ENCODE peak calls at places on chromosomes 13 and 19, in five cellular contexts. One of them, this sample, is unnamed.

GRCh38 chr19:29495971-29496441 is 29.8 kb upstream of the VSTM2B start:
- DNase-seq in activated naive CD4-positive, alpha-beta T cell treated with anti-CD3 and anti-CD28 coated beads for 36 hours: no peak
- DNase-seq in brain microvascular endothelial cell: no peak
- DNase-seq in RPMI7951: no peak
- DNase-seq in EH: no peak
- DNase-seq in this sample: no peak

GRCh38 chr19:45653634-45654033 is 14.4 kb upstream of the GIPR start:
- DNase-seq in RPMI7951: no peak
- DNase-seq in activated naive CD4-positive, alpha-beta T cell treated with anti-CD3 and anti-CD28 coated beads for 36 hours: no peak
- DNase-seq in EH: no peak
- DNase-seq in brain microvascular endothelial cell: no peak
- DNase-seq in this sample: no peak

GRCh38 chr13:113802090-113802531 is 43.1 kb downstream of the TMEM255B start:
- DNase-seq in RPMI7951: peak; percentile 87
- DNase-seq in EH: peak; percentile 75
- DNase-seq in activated naive CD4-positive, alpha-beta T cell treated with anti-CD3 and anti-CD28 coated beads for 36 hours: no peak
- DNase-seq in brain microvascular endothelial cell: peak; percentile 54
- DNase-seq in this sample: peak; percentile 37

GRCh38 chr13:36766295-36766694 is 52.7 kb upstream of the RFXAP start:
- DNase-seq in activated naive CD4-positive, alpha-beta T cell treated with anti-CD3 and anti-CD28 coated beads for 36 hours: no peak
- DNase-seq in EH: peak; percentile 73
- DNase-seq in brain microvascular endothelial cell: peak; percentile 66
- DNase-seq in RPMI7951: peak; percentile 48
- DNase-seq in this sample: peak; percentile 19

GRCh38 chr19:47240996-47241918 is 10.3 kb upstream of the BBC3 start:
- DNase-seq in EH: peak; percentile 78
- DNase-seq in activated naive CD4-positive, alpha-beta T cell treated with anti-CD3 and anti-CD28 coated beads for 36 hours: peak; percentile 95
- DNase-seq in RPMI7951: peak; percentile 63
- DNase-seq in brain microvascular endothelial cell: peak; percentile 68
- DNase-seq in this sample: peak; percentile 83

GRCh38 chr19:485583-486236 is 10.6 kb upstream of the MADCAM1 start:
- DNase-seq in brain microvascular endothelial cell: no peak
- DNase-seq in RPMI7951: peak; percentile 45
- DNase-seq in EH: peak; percentile 36
- DNase-seq in activated naive CD4-positive, alpha-beta T cell treated with anti-CD3 and anti-CD28 coated beads for 36 hours: no peak
- DNase-seq in this sample: no peak

GRCh38 chr13:42999491-42999890 is 7.5 kb upstream of the EPSTI1 start:
- DNase-seq in activated naive CD4-positive, alpha-beta T cell treated with anti-CD3 and anti-CD28 coated beads for 36 hours: no peak
- DNase-seq in EH: no peak
- DNase-seq in RPMI7951: no peak
- DNase-seq in brain microvascular endothelial cell: no peak
- DNase-seq in this sample: no peak

GRCh38 chr13:109628251-109628699 is 158.1 kb downstream of the IRS2 start:
- DNase-seq in EH: peak; percentile 85
- DNase-seq in activated naive CD4-positive, alpha-beta T cell treated with anti-CD3 and anti-CD28 coated beads for 36 hours: no peak
- DNase-seq in RPMI7951: no peak
- DNase-seq in brain microvascular endothelial cell: peak; percentile 79
- DNase-seq in this sample: peak; percentile 35

GRCh38 chr13:27289016-27289665 is 18.5 kb downstream of the RASL11A start:
- DNase-seq in EH: no peak
- DNase-seq in RPMI7951: no peak
- DNase-seq in activated naive CD4-positive, alpha-beta T cell treated with anti-CD3 and anti-CD28 coated beads for 36 hours: no peak
- DNase-seq in brain microvascular endothelial cell: no peak
- DNase-seq in this sample: no peak

GRCh38 chr19:42216653-42217521 is 590 bp downstream of the DEDD2 start:
- DNase-seq in EH: peak; percentile 41
- DNase-seq in brain microvascular endothelial cell: peak; percentile 19
- DNase-seq in activated naive CD4-positive, alpha-beta T cell treated with anti-CD3 and anti-CD28 coated beads for 36 hours: peak; percentile 44
- DNase-seq in RPMI7951: peak; percentile 46
- DNase-seq in this sample: peak; percentile 49

GRCh38 chr19:11380653-11381534 is 3.2 kb downstream of the EPOR start:
- DNase-seq in activated naive CD4-positive, alpha-beta T cell treated with anti-CD3 and anti-CD28 coated beads for 36 hours: peak; percentile 98
- DNase-seq in RPMI7951: peak; percentile 97
- DNase-seq in EH: peak; percentile 98
- DNase-seq in brain microvascular endothelial cell: peak; percentile 97
- DNase-seq in this sample: peak; percentile 98

GRCh38 chr13:30256713-30257432 is 50.5 kb downstream of the KATNAL1 start:
- DNase-seq in RPMI7951: no peak
- DNase-seq in activated naive CD4-positive, alpha-beta T cell treated with anti-CD3 and anti-CD28 coated beads for 36 hours: no peak
- DNase-seq in brain microvascular endothelial cell: no peak
- DNase-seq in EH: peak; percentile 23
- DNase-seq in this sample: no peak

GRCh38 chr19:55688422-55689218 is 13.6 kb downstream of the EPN1 start:
- DNase-seq in RPMI7951: no peak
- DNase-seq in brain microvascular endothelial cell: no peak
- DNase-seq in EH: no peak
- DNase-seq in activated naive CD4-positive, alpha-beta T cell treated with anti-CD3 and anti-CD28 coated beads for 36 hours: no peak
- DNase-seq in this sample: no peak

GRCh38 chr19:34480971-34481821 is at the start of gene WTIP:
- DNase-seq in brain microvascular endothelial cell: peak; percentile 64
- DNase-seq in RPMI7951: peak; percentile 81
- DNase-seq in activated naive CD4-positive, alpha-beta T cell treated with anti-CD3 and anti-CD28 coated beads for 36 hours: no peak
- DNase-seq in EH: peak; percentile 84
- DNase-seq in this sample: no peak

GRCh38 chr13:113903361-113903760 is 39.5 kb upstream of the GAS6 start:
- DNase-seq in brain microvascular endothelial cell: peak; percentile 24
- DNase-seq in EH: peak; percentile 96
- DNase-seq in RPMI7951: peak; percentile 76
- DNase-seq in activated naive CD4-positive, alpha-beta T cell treated with anti-CD3 and anti-CD28 coated beads for 36 hours: no peak
- DNase-seq in this sample: no peak

GRCh38 chr13:98576963-98577822 is at the start of gene STK24:
- DNase-seq in RPMI7951: peak; percentile 81
- DNase-seq in EH: peak; percentile 84
- DNase-seq in activated naive CD4-positive, alpha-beta T cell treated with anti-CD3 and anti-CD28 coated beads for 36 hours: peak; percentile 46
- DNase-seq in brain microvascular endothelial cell: peak; percentile 57
- DNase-seq in this sample: peak; percentile 70

GRCh38 chr19:46608581-46609345 is 7.6 kb downstream of the CALM3 start:
- DNase-seq in activated naive CD4-positive, alpha-beta T cell treated with anti-CD3 and anti-CD28 coated beads for 36 hours: no peak
- DNase-seq in RPMI7951: no peak
- DNase-seq in brain microvascular endothelial cell: no peak
- DNase-seq in EH: no peak
- DNase-seq in this sample: no peak

GRCh38 chr19:17450264-17451075 is 2.0 kb upstream of the TMEM221 start:
- DNase-seq in EH: no peak
- DNase-seq in activated naive CD4-positive, alpha-beta T cell treated with anti-CD3 and anti-CD28 coated beads for 36 hours: peak; percentile 72
- DNase-seq in brain microvascular endothelial cell: no peak
- DNase-seq in RPMI7951: peak; percentile 31
- DNase-seq in this sample: peak; percentile 60

GRCh38 chr19:33193864-33194362 is at the start of gene LRP3:
- DNase-seq in brain microvascular endothelial cell: no peak
- DNase-seq in EH: peak; percentile 44
- DNase-seq in RPMI7951: no peak
- DNase-seq in activated naive CD4-positive, alpha-beta T cell treated with anti-CD3 and anti-CD28 coated beads for 36 hours: no peak
- DNase-seq in this sample: peak; percentile 40

GRCh38 chr13:100396771-100397170 is 191.8 kb downstream of the GGACT start:
- DNase-seq in RPMI7951: no peak
- DNase-seq in EH: no peak
- DNase-seq in activated naive CD4-positive, alpha-beta T cell treated with anti-CD3 and anti-CD28 coated beads for 36 hours: no peak
- DNase-seq in brain microvascular endothelial cell: no peak
- DNase-seq in this sample: no peak

GRCh38 chr19:38430931-38431330 is 2.6 kb upstream of the RYR1 start:
- DNase-seq in EH: no peak
- DNase-seq in RPMI7951: no peak
- DNase-seq in brain microvascular endothelial cell: no peak
- DNase-seq in activated naive CD4-positive, alpha-beta T cell treated with anti-CD3 and anti-CD28 coated beads for 36 hours: no peak
- DNase-seq in this sample: no peak

GRCh38 chr19:21022996-21023395 is 2.5 kb downstream of the ZNF430 start:
- DNase-seq in RPMI7951: peak; percentile 66
- DNase-seq in EH: peak; percentile 37
- DNase-seq in activated naive CD4-positive, alpha-beta T cell treated with anti-CD3 and anti-CD28 coated beads for 36 hours: peak; percentile 58
- DNase-seq in brain microvascular endothelial cell: peak; percentile 56
- DNase-seq in this sample: peak; percentile 87

GRCh38 chr19:54518844-54519243 is 16.2 kb downstream of the LAIR2 start:
- DNase-seq in activated naive CD4-positive, alpha-beta T cell treated with anti-CD3 and anti-CD28 coated beads for 36 hours: peak; percentile 75
- DNase-seq in brain microvascular endothelial cell: no peak
- DNase-seq in EH: no peak
- DNase-seq in RPMI7951: peak; percentile 63
- DNase-seq in this sample: peak; percentile 82

GRCh38 chr19:17687141-17687856 is 855 bp downstream of the UNC13A start:
- DNase-seq in EH: no peak
- DNase-seq in RPMI7951: no peak
- DNase-seq in activated naive CD4-positive, alpha-beta T cell treated with anti-CD3 and anti-CD28 coated beads for 36 hours: no peak
- DNase-seq in brain microvascular endothelial cell: no peak
- DNase-seq in this sample: no peak

GRCh38 chr13:106117035-106117434 is 418.4 kb downstream of the EFNB2 start:
- DNase-seq in EH: peak; percentile 63
- DNase-seq in RPMI7951: peak; percentile 78
- DNase-seq in brain microvascular endothelial cell: no peak
- DNase-seq in activated naive CD4-positive, alpha-beta T cell treated with anti-CD3 and anti-CD28 coated beads for 36 hours: no peak
- DNase-seq in this sample: no peak

GRCh38 chr13:23980160-23980551 is 82.9 kb upstream of the C1QTNF9B start:
- DNase-seq in activated naive CD4-positive, alpha-beta T cell treated with anti-CD3 and anti-CD28 coated beads for 36 hours: peak; percentile 84
- DNase-seq in EH: peak; percentile 84
- DNase-seq in brain microvascular endothelial cell: peak; percentile 93
- DNase-seq in RPMI7951: peak; percentile 79
- DNase-seq in this sample: peak; percentile 65

GRCh38 chr19:435056-435706 is 25.7 kb downstream of the SHC2 start:
- DNase-seq in brain microvascular endothelial cell: no peak
- DNase-seq in RPMI7951: no peak
- DNase-seq in activated naive CD4-positive, alpha-beta T cell treated with anti-CD3 and anti-CD28 coated beads for 36 hours: no peak
- DNase-seq in EH: no peak
- DNase-seq in this sample: no peak

GRCh38 chr19:31545766-31546165 is 196.5 kb upstream of the TSHZ3 start:
- DNase-seq in activated naive CD4-positive, alpha-beta T cell treated with anti-CD3 and anti-CD28 coated beads for 36 hours: no peak
- DNase-seq in brain microvascular endothelial cell: no peak
- DNase-seq in RPMI7951: no peak
- DNase-seq in EH: no peak
- DNase-seq in this sample: no peak

GRCh38 chr13:53131361-53131760 is 102.7 kb downstream of the OLFM4 start:
- DNase-seq in RPMI7951: no peak
- DNase-seq in activated naive CD4-positive, alpha-beta T cell treated with anti-CD3 and anti-CD28 coated beads for 36 hours: no peak
- DNase-seq in EH: no peak
- DNase-seq in brain microvascular endothelial cell: no peak
- DNase-seq in this sample: no peak

GRCh38 chr19:56927791-56928207 is 87.3 kb upstream of the PEG3 start:
- DNase-seq in EH: no peak
- DNase-seq in activated naive CD4-positive, alpha-beta T cell treated with anti-CD3 and anti-CD28 coated beads for 36 hours: no peak
- DNase-seq in brain microvascular endothelial cell: no peak
- DNase-seq in RPMI7951: peak; percentile 88
- DNase-seq in this sample: peak; percentile 2

GRCh38 chr19:4067396-4068057 is 828 bp upstream of the ZBTB7A start:
- DNase-seq in brain microvascular endothelial cell: no peak
- DNase-seq in activated naive CD4-positive, alpha-beta T cell treated with anti-CD3 and anti-CD28 coated beads for 36 hours: no peak
- DNase-seq in RPMI7951: peak; percentile 26
- DNase-seq in EH: peak; percentile 24
- DNase-seq in this sample: no peak

GRCh38 chr13:24651718-24652345 is 28.4 kb upstream of the ATP12A start:
- DNase-seq in brain microvascular endothelial cell: no peak
- DNase-seq in EH: no peak
- DNase-seq in activated naive CD4-positive, alpha-beta T cell treated with anti-CD3 and anti-CD28 coated beads for 36 hours: no peak
- DNase-seq in RPMI7951: no peak
- DNase-seq in this sample: no peak

GRCh38 chr19:29881386-29881785 is 60.7 kb upstream of the URI1 start:
- DNase-seq in EH: peak; percentile 36
- DNase-seq in RPMI7951: peak; percentile 58
- DNase-seq in activated naive CD4-positive, alpha-beta T cell treated with anti-CD3 and anti-CD28 coated beads for 36 hours: no peak
- DNase-seq in brain microvascular endothelial cell: peak; percentile 14
- DNase-seq in this sample: no peak

GRCh38 chr19:53982056-53982455 is 9.4 kb upstream of the CACNG6 start:
- DNase-seq in activated naive CD4-positive, alpha-beta T cell treated with anti-CD3 and anti-CD28 coated beads for 36 hours: no peak
- DNase-seq in EH: no peak
- DNase-seq in brain microvascular endothelial cell: no peak
- DNase-seq in RPMI7951: no peak
- DNase-seq in this sample: peak; percentile 62

GRCh38 chr19:33997690-33998089 is 174.6 kb upstream of the LSM14A start:
- DNase-seq in EH: no peak
- DNase-seq in activated naive CD4-positive, alpha-beta T cell treated with anti-CD3 and anti-CD28 coated beads for 36 hours: no peak
- DNase-seq in brain microvascular endothelial cell: no peak
- DNase-seq in RPMI7951: no peak
- DNase-seq in this sample: peak; percentile 3

This sample was measured in RKO.